ENCODE peak calls at places on chromosome 12, in four cellular contexts. E, O, A and B are unnamed samples.

GRCh38 chr12:109291531-109292341 is 17.3 kb downstream of the FOXN4 start:
- DNase-seq in A (no peak), O (no peak), E (peak), B (peak)

GRCh38 chr12:42094277-42094676 is 50.4 kb downstream of the GXYLT1 start:
- DNase-seq in A (no peak), O (no peak), E (peak), B (peak)

GRCh38 chr12:29741342-29742241 is 42.1 kb downstream of the TMTC1 start:
- DNase-seq in E (peak), A (no peak), O (no peak), B (no peak)

GRCh38 chr12:119117936-119118335 is 60.8 kb upstream of the HSPB8 start:
- DNase-seq in A (no peak), E (no peak), O (no peak), B (no peak)

GRCh38 chr12:5432011-5432400 is at the start of gene NTF3:
- DNase-seq in E (peak), O (no peak), A (no peak), B (peak)

GRCh38 chr12:21972055-21972454 is 30.8 kb upstream of the ABCC9 start:
- DNase-seq in E (no peak), O (no peak), A (no peak), B (no peak)

GRCh38 chr12:22684124-22684523 is 59.2 kb downstream of the ETNK1 start:
- DNase-seq in O (no peak), A (no peak), E (no peak), B (no peak)

GRCh38 chr12:18552829-18553228 is 185.0 kb downstream of the PLCZ1 start:
- DNase-seq in E (no peak), A (no peak), O (no peak), B (no peak)

GRCh38 chr12:123905319-123905925 is 67.2 kb downstream of the CCDC92 start:
- DNase-seq in O (peak), A (no peak), E (peak), B (peak)

GRCh38 chr12:21934173-21934572 is 7.1 kb downstream of the ABCC9 start:
- DNase-seq in E (peak), O (no peak), A (no peak), B (no peak)

GRCh38 chr12:47296828-47297227 is 217.1 kb upstream of the AMIGO2 start:
- DNase-seq in E (no peak), O (no peak), A (no peak), B (no peak)

GRCh38 chr12:44246481-44247105 is 410.7 kb downstream of the TMEM117 start:
- DNase-seq in O (no peak), E (no peak), A (no peak), B (no peak)

GRCh38 chr12:114342651-114343050 is 63.3 kb downstream of the TBX5 start:
- DNase-seq in O (no peak), A (no peak), E (peak), B (no peak)

GRCh38 chr12:50081096-50081808 is 3.9 kb upstream of the SMARCD1 start:
- DNase-seq in A (no peak), O (no peak), E (no peak), B (no peak)

GRCh38 chr12:90854136-90854689 is 100.8 kb downstream of the CCER1 start:
- DNase-seq in A (no peak), O (no peak), E (peak), B (peak)

GRCh38 chr12:104358353-104359003 is 54.9 kb downstream of the EID3 start:
- DNase-seq in O (peak), E (peak), A (no peak), B (peak)

GRCh38 chr12:45235087-45236025 is 19.5 kb downstream of the ANO6 start:
- DNase-seq in A (no peak), E (peak), O (no peak), B (peak)

GRCh38 chr12:121423682-121424631 is 24.0 kb downstream of the RNF34 start:
- DNase-seq in O (no peak), E (peak), A (no peak), B (no peak)

GRCh38 chr12:45655186-45655585 is 74.3 kb upstream of the ARID2 start:
- DNase-seq in O (peak), E (no peak), A (no peak), B (no peak)

GRCh38 chr12:26277511-26278246 is 82.3 kb downstream of the SSPN start:
- DNase-seq in A (no peak), O (no peak), E (no peak), B (peak)

GRCh38 chr12:131282292-131283080 is 328.8 kb downstream of the ADGRD1 start:
- DNase-seq in A (no peak), E (no peak), O (no peak), B (no peak)

GRCh38 chr12:121812320-121812871 is 8.6 kb downstream of the SETD1B start:
- DNase-seq in E (peak), O (no peak), A (no peak), B (peak)

GRCh38 chr12:1845427-1845826 is 25.1 kb downstream of the LRTM2 start:
- DNase-seq in A (no peak), O (no peak), E (no peak), B (no peak)

GRCh38 chr12:132827763-132828703 is 636 bp downstream of the GOLGA3 start:
- DNase-seq in A (no peak), E (peak), O (no peak), B (peak)